ENCODE peak calls at places on chromosomes 4 and X, in nine cellular contexts. K, R, N, I, L, Y, U, M and B are unnamed samples.
A peak's percentile ranks its signal among the peaks of the same experiment; 100 is the strongest.

GRCh38 chr4:159229164-159229563 is 126.3 kb downstream of the RAPGEF2 start:
- DNase-seq in K (peak; percentile 94), R (no peak), N (no peak), I (peak; percentile 80), L (peak; percentile 80), Y (no peak), U (no peak), M (peak; percentile 54), B (peak; percentile 85)

GRCh38 chrX:18994713-18995112 is 10.8 kb upstream of the PHKA2 start:
- DNase-seq in K (peak; percentile 90), R (no peak), N (no peak), I (peak; percentile 86), L (peak; percentile 17), Y (no peak), U (no peak), M (peak; percentile 86), B (peak; percentile 71)

GRCh38 chr4:189763573-189763972 is 177.1 kb upstream of the FRG1 start:
- DNase-seq in K (no peak), R (no peak), N (no peak), I (no peak), L (no peak), Y (no peak), U (no peak), M (no peak), B (no peak)

GRCh38 chr4:146232131-146232722 is 17.9 kb downstream of the REELD1 start:
- DNase-seq in K (no peak), R (no peak), N (no peak), I (no peak), L (no peak), Y (no peak), U (no peak), M (no peak), B (no peak)

GRCh38 chr4:35228318-35228717 is 1016.0 kb downstream of the ARAP2 start:
- DNase-seq in K (no peak), R (no peak), N (no peak), I (no peak), L (no peak), Y (no peak), U (no peak), M (no peak), B (no peak)

GRCh38 chrX:73849054-73849453 is 286.1 kb downstream of the CHIC1 start:
- DNase-seq in K (no peak), R (no peak), N (no peak), I (no peak), L (no peak), Y (no peak), U (no peak), M (no peak), B (no peak)

GRCh38 chr4:17173300-17173699 is 274.9 kb upstream of the LDB2 start:
- DNase-seq in K (no peak), R (no peak), N (no peak), I (no peak), L (no peak), Y (no peak), U (no peak), M (no peak), B (no peak)

GRCh38 chrX:22053486-22053885 is 21.4 kb downstream of the PHEX start:
- DNase-seq in K (peak; percentile 9), R (no peak), N (no peak), I (peak; percentile 1), L (no peak), Y (no peak), U (no peak), M (peak; percentile 54), B (no peak)

GRCh38 chr4:186441502-186441901 is 113.9 kb downstream of the MTNR1A start:
- DNase-seq in K (no peak), R (no peak), N (no peak), I (no peak), L (no peak), Y (no peak), U (no peak), M (no peak), B (no peak)

GRCh38 chr4:173013232-173013932 is 155.2 kb upstream of the GALNT7 start:
- DNase-seq in K (peak; percentile 48), R (peak; percentile 58), N (no peak), I (peak; percentile 63), L (peak; percentile 21), Y (no peak), U (peak; percentile 28), M (peak; percentile 42), B (peak; percentile 71)

GRCh38 chr4:113141901-113142346 is 92.5 kb downstream of the ANK2 start:
- DNase-seq in K (peak; percentile 43), R (no peak), N (peak; percentile 63), I (peak; percentile 80), L (peak; percentile 98), Y (no peak), U (no peak), M (peak; percentile 75), B (peak; percentile 86)

GRCh38 chr4:86963697-86964096 is 28.9 kb downstream of the AFF1 start:
- DNase-seq in K (peak; percentile 59), R (no peak), N (peak; percentile 50), I (no peak), L (no peak), Y (no peak), U (no peak), M (peak; percentile 69), B (no peak)

GRCh38 chrX:3712080-3712869 is 1.2 kb downstream of the PRKX start:
- DNase-seq in K (peak; percentile 32), R (no peak), N (no peak), I (peak; percentile 45), L (no peak), Y (no peak), U (peak; percentile 19), M (peak; percentile 34), B (peak; percentile 17)

DNA sequence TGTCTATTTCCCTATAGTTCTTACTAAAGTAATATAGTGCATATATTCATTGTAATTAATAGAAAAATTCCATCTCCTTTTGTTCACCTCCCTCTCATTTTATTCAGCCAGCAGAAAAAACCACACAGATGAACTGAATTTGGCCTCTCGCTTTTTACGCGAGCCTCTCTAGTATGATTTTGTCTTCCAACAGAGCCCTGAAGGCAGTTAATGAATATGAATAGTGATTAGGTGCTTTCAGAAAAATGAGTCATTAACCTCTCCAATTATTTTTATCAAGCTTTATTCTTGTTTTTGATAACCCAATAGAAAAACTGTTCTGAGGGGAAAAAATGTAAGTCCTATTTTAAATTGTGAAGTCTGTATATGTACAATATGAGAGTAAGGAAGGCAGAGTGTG is 74.1 kb downstream of the ZAR1 start:
- DNase-seq in K (no peak), R (no peak), N (no peak), I (no peak), L (no peak), Y (no peak), U (no peak), M (no peak), B (no peak)
- H3K36me3 ChIP-seq in K (peaks cover 19% of the 10 kb centered on the region), R (peaks cover 60% of the 10 kb centered on the region), N (peaks cover 16% of the 10 kb centered on the region), I (peaks cover 1% of the 10 kb centered on the region), L (no peaks in the 10 kb centered on the region), Y (peaks cover 17% of the 10 kb centered on the region), U (peaks cover 3% of the 10 kb centered on the region), M (peaks cover 34% of the 10 kb centered on the region), B (peaks cover 57% of the 10 kb centered on the region)

DNA sequence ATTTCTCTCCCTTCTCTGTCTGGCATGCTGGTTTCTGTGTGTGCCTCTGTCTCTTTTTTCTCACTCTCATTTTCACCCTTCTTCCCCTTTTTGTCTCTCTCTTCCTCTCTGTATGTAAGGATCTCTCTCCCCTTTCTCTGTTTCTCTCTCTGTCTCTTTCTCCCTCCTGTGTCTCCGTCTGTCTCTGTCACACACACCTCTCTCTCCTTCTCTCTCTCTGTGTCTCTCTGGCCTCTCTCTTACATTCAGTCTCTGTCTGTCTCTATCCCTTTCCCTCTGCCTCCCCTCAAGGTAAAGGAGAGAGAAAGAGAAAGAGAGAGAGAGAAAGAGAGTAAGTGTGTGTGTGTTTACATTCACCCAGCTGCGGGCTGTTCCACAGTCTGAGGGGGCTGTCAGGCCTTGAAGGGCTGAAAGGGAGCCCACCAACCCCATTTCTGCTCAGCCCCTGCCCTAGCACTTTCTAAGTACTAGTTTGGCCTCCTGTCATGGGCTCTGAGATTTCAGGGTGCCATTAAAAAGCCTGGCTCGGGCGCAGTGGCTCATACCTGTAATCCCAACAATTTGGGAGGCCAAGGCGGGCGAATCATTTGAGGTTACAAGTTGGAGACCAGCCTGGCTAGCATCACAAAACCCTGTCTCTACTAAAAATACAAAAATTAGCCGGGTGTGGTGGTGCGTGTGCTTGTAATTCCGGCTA is 9.6 kb upstream of the TSPYL2 start:
- DNase-seq in K (no peak), R (no peak), N (no peak), I (no peak), L (no peak), Y (peak; percentile 40), U (no peak), M (no peak), B (no peak)
- H3K9ac ChIP-seq in K (no peak overlapping the region), R (no peak overlapping the region), N (peak overlapping the region; percentile 59), I (no peak overlapping the region), L (no peak overlapping the region), Y (no peak overlapping the region), U (peak overlapping the region; percentile 40), M (no peak overlapping the region), B (no peak overlapping the region)

DNA sequence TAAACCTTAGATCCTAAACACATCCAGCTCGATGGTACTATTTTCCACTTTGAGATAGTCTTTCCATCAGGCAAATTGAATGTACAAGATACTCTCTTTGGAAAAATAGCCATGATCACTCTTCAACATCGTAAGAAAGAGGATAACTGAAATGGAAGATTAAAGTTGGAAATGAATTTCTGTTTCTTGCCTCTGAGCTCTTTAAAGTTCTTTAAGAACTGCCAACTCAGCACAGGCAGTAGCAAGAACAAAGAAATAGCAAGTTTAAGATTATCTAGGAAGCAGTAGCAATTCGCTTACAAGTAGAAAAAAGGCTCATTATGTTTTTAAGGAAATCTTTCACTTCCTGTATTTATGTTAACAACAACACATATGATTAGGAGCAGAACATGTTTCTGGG is 127.6 kb downstream of the CDS1 start:
- DNase-seq in K (no peak), R (no peak), N (no peak), I (no peak), L (no peak), Y (no peak), U (no peak), M (no peak), B (no peak)
- H3K36me3 ChIP-seq in K (peaks cover 34% of the 10 kb centered on the region), R (peaks cover 53% of the 10 kb centered on the region), N (peaks cover 2% of the 10 kb centered on the region), I (peaks cover 5% of the 10 kb centered on the region), L (peaks cover 4% of the 10 kb centered on the region), Y (peaks cover 23% of the 10 kb centered on the region), U (no peaks in the 10 kb centered on the region), M (peaks cover 62% of the 10 kb centered on the region), B (peaks cover 96% of the 10 kb centered on the region)

GRCh38 chr4:77009511-77010120 is 60.1 kb downstream of the SEPTIN11 start:
- DNase-seq in K (no peak), R (peak; percentile 27), N (no peak), I (no peak), L (no peak), Y (no peak), U (no peak), M (no peak), B (no peak)

GRCh38 chr4:77006753-77007355 is 57.3 kb downstream of the SEPTIN11 start:
- DNase-seq in K (no peak), R (peak; percentile 38), N (no peak), I (peak; percentile 30), L (no peak), Y (no peak), U (no peak), M (peak; percentile 36), B (no peak)

GRCh38 chr4:77010841-77011354 is 61.3 kb downstream of the SEPTIN11 start:
- DNase-seq in K (peak; percentile 86), R (no peak), N (no peak), I (peak; percentile 80), L (no peak), Y (no peak), U (no peak), M (peak; percentile 86), B (no peak)

GRCh38 chr4:77003400-77003799 is 53.8 kb downstream of the SEPTIN11 start:
- DNase-seq in K (peak; percentile 60), R (no peak), N (no peak), I (no peak), L (no peak), Y (no peak), U (no peak), M (no peak), B (no peak)

GRCh38 chr4:77007358-77008230 is 58.0 kb downstream of the SEPTIN11 start:
- DNase-seq in K (peak; percentile 83), R (no peak), N (no peak), I (peak; percentile 75), L (no peak), Y (no peak), U (peak; percentile 28), M (peak; percentile 80), B (peak; percentile 83)
- H3K9ac ChIP-seq in K (peak overlapping the region; percentile 34), R (peak overlapping the region; percentile 1), N (no peak overlapping the region), I (no peak overlapping the region), L (no peak overlapping the region), Y (no peak overlapping the region), U (no peak overlapping the region), M (peak overlapping the region; percentile 54), B (peak overlapping the region; percentile 24)